ENCODE peak calls at places on chromosomes 1 and 21, in five cellular contexts. O is stimulated activated CD4-positive, alpha-beta T cell treated with anti-CD3 and anti-CD28 coated beads, TNF-alpha, amount 100 ng/mL, for 24 hours; W is HS-5; Z is hepatocyte; K is NCI-H345. J is an unnamed sample.

GRCh38 chr1:58783993-58784757 is at the start of gene JUN:
- DNase-seq in O (peak; percentile 97), W (peak; percentile 99), Z (peak; percentile 100), K (peak; percentile 99), J (peak; percentile 100)

GRCh38 chr1:212557739-212558664 is 50.6 kb upstream of the ATF3 start:
- DNase-seq in O (no peak), W (no peak), Z (peak; percentile 70), K (no peak), J (peak; percentile 83)

GRCh38 chr1:7430646-7431045 is 340.4 kb upstream of the VAMP3 start:
- DNase-seq in O (no peak), W (no peak), Z (no peak), K (no peak), J (no peak)

GRCh38 chr1:182120411-182121258 is 59.1 kb upstream of the ZNF648 start:
- DNase-seq in O (no peak), W (no peak), Z (no peak), K (no peak), J (no peak)

GRCh38 chr1:3464649-3465025 is 10.2 kb downstream of the ARHGEF16 start:
- DNase-seq in O (no peak), W (no peak), Z (no peak), K (no peak), J (no peak)

GRCh38 chr1:205248793-205249601 is 21.3 kb downstream of the TMCC2 start:
- DNase-seq in O (no peak), W (no peak), Z (peak; percentile 73), K (no peak), J (no peak)

GRCh38 chr1:211478801-211479619 is 13.0 kb downstream of the RD3 start:
- DNase-seq in O (no peak), W (no peak), Z (no peak), K (no peak), J (no peak)

GRCh38 chr1:50681931-50682330 is 258.7 kb upstream of the DMRTA2 start:
- DNase-seq in O (no peak), W (no peak), Z (no peak), K (no peak), J (no peak)

GRCh38 chr1:230550428-230550827 is 91.9 kb upstream of the COG2 start:
- DNase-seq in O (no peak), W (no peak), Z (no peak), K (no peak), J (no peak)

GRCh38 chr1:29688477-29689365 is 452.4 kb downstream of the PTPRU start:
- DNase-seq in O (no peak), W (no peak), Z (peak; percentile 46), K (no peak), J (peak; percentile 96)

GRCh38 chr1:210663730-210664573 is 335.2 kb downstream of the HHAT start:
- DNase-seq in O (no peak), W (no peak), Z (peak; percentile 19), K (peak; percentile 81), J (no peak)

GRCh38 chr1:92900539-92900938 is 60.7 kb downstream of the DIPK1A start:
- DNase-seq in O (no peak), W (no peak), Z (no peak), K (no peak), J (no peak)

GRCh38 chr21:36156815-36157670 is at the start of gene DOP1B:
- DNase-seq in O (no peak), W (no peak), Z (no peak), K (peak; percentile 70), J (no peak)

GRCh38 chr1:24713176-24713575 is 32.1 kb upstream of the CLIC4 start:
- DNase-seq in O (no peak), W (peak; percentile 58), Z (no peak), K (no peak), J (peak; percentile 76)

GRCh38 chr1:98051065-98051675 is 130.3 kb upstream of the DPYD start:
- DNase-seq in O (peak; percentile 59), W (peak; percentile 71), Z (peak; percentile 78), K (peak; percentile 78), J (peak; percentile 84)

GRCh38 chr21:37263827-37264226 is 3.3 kb downstream of the VPS26C start:
- DNase-seq in O (no peak), W (no peak), Z (no peak), K (no peak), J (no peak)

GRCh38 chr1:184861755-184862336 is 107.2 kb upstream of the EDEM3 start:
- DNase-seq in O (no peak), W (no peak), Z (no peak), K (no peak), J (no peak)